ENCODE peak calls at places on chromosomes 3 and 15, in nine cellular contexts. E is cardiac muscle cell; J is suprapubic skin; M is astrocyte of the cerebellum; Q is skeletal muscle cell; D is body of pancreas; H is hepatocyte; Z is CD8-positive, alpha-beta T cell; L is fibroblast of lung. B is an unnamed sample.

GRCh38 chr3:4979401-4980228 is at the start of gene BHLHE40:
- DNase-seq in E (no peak), J (no peak), M (no peak), Q (no peak), D (no peak), H (peak), Z (peak), L (no peak), B (no peak)

GRCh38 chr15:32838338-32838737 is 120.5 kb downstream of the GREM1 start:
- DNase-seq in E (no peak), J (no peak), M (no peak), Q (no peak), D (no peak), H (no peak), Z (no peak), L (no peak), B (no peak)

GRCh38 chr15:80496101-80496500 is 91.9 kb downstream of the ARNT2 start:
- DNase-seq in E (no peak), J (no peak), M (no peak), Q (no peak), D (no peak), H (no peak), Z (no peak), L (no peak), B (no peak)

GRCh38 chr3:86547697-86548096 is 443.3 kb downstream of the VGLL3 start:
- DNase-seq in E (no peak), J (no peak), M (no peak), Q (no peak), D (no peak), H (no peak), Z (no peak), L (no peak), B (no peak)

GRCh38 chr3:24854748-24855147 is 360.1 kb upstream of the THRB start:
- DNase-seq in E (no peak), J (no peak), M (no peak), Q (no peak), D (no peak), H (no peak), Z (no peak), L (no peak), B (no peak)

GRCh38 chr3:188295876-188296275 is 141.9 kb downstream of the LPP start:
- DNase-seq in E (no peak), J (no peak), M (no peak), Q (no peak), D (no peak), H (no peak), Z (no peak), L (no peak), B (no peak)

GRCh38 chr15:66718220-66718988 is 16.4 kb downstream of the SMAD6 start:
- DNase-seq in E (no peak), J (no peak), M (no peak), Q (no peak), D (no peak), H (no peak), Z (no peak), L (no peak), B (no peak)

GRCh38 chr3:5264896-5265770 is 77.6 kb downstream of the EDEM1 start:
- DNase-seq in E (no peak), J (no peak), M (peak), Q (no peak), D (no peak), H (no peak), Z (no peak), L (peak), B (no peak)

GRCh38 chr3:186708983-186709679 is 8.0 kb upstream of the KNG1 start:
- DNase-seq in E (peak), J (no peak), M (no peak), Q (no peak), D (no peak), H (no peak), Z (no peak), L (no peak), B (no peak)

GRCh38 chr3:33699275-33699674 is 18.8 kb downstream of the CLASP2 start:
- DNase-seq in E (no peak), J (no peak), M (no peak), Q (no peak), D (no peak), H (no peak), Z (no peak), L (no peak), B (no peak)

GRCh38 chr3:169173231-169173630 is 490.3 kb downstream of the MECOM start:
- DNase-seq in E (no peak), J (no peak), M (no peak), Q (peak), D (no peak), H (no peak), Z (no peak), L (no peak), B (no peak)

GRCh38 chr3:197216169-197216860 is 82.1 kb downstream of the DLG1 start:
- DNase-seq in E (no peak), J (no peak), M (peak), Q (peak), D (no peak), H (no peak), Z (no peak), L (peak), B (no peak)

GRCh38 chr3:181710581-181711255 is 1.0 kb upstream of the SOX2 start:
- DNase-seq in E (no peak), J (no peak), M (no peak), Q (no peak), D (no peak), H (no peak), Z (no peak), L (peak), B (no peak)

GRCh38 chr15:47897525-47897924 is 180.2 kb downstream of the SEMA6D start:
- DNase-seq in E (no peak), J (no peak), M (no peak), Q (no peak), D (no peak), H (no peak), Z (no peak), L (no peak), B (no peak)

GRCh38 chr15:38275951-38276350 is 23.3 kb downstream of the SPRED1 start:
- DNase-seq in E (no peak), J (no peak), M (no peak), Q (no peak), D (no peak), H (no peak), Z (no peak), L (peak), B (no peak)

GRCh38 chr15:73630030-73630429 is 3.2 kb downstream of the NPTN start:
- DNase-seq in E (no peak), J (no peak), M (no peak), Q (no peak), D (no peak), H (no peak), Z (no peak), L (no peak), B (no peak)

GRCh38 chr3:49119439-49119838 is 1.2 kb downstream of the USP19 start:
- DNase-seq in E (no peak), J (no peak), M (no peak), Q (no peak), D (no peak), H (no peak), Z (no peak), L (peak), B (no peak)

GRCh38 chr3:138389144-138389601 is 40.8 kb downstream of the MRAS start:
- DNase-seq in E (no peak), J (no peak), M (no peak), Q (no peak), D (no peak), H (no peak), Z (no peak), L (peak), B (no peak)

GRCh38 chr3:136929984-136930671 is 27.7 kb upstream of the IL20RB start:
- DNase-seq in E (no peak), J (no peak), M (no peak), Q (peak), D (peak), H (peak), Z (no peak), L (peak), B (no peak)

GRCh38 chr3:129344540-129345220 is 66.0 kb downstream of the HMCES start:
- DNase-seq in E (peak), J (no peak), M (no peak), Q (no peak), D (peak), H (peak), Z (no peak), L (no peak), B (no peak)

GRCh38 chr3:53780171-53780570 is 66.0 kb downstream of the CHDH start:
- DNase-seq in E (no peak), J (no peak), M (no peak), Q (no peak), D (no peak), H (no peak), Z (no peak), L (peak), B (no peak)

GRCh38 chr3:178405456-178405970 is 130.7 kb upstream of the KCNMB2 start:
- DNase-seq in E (no peak), J (no peak), M (peak), Q (no peak), D (no peak), H (no peak), Z (no peak), L (peak), B (no peak)

GRCh38 chr3:64846009-64846408 is 158.2 kb upstream of the ADAMTS9 start:
- DNase-seq in E (no peak), J (no peak), M (no peak), Q (no peak), D (no peak), H (no peak), Z (no peak), L (no peak), B (no peak)

DNA sequence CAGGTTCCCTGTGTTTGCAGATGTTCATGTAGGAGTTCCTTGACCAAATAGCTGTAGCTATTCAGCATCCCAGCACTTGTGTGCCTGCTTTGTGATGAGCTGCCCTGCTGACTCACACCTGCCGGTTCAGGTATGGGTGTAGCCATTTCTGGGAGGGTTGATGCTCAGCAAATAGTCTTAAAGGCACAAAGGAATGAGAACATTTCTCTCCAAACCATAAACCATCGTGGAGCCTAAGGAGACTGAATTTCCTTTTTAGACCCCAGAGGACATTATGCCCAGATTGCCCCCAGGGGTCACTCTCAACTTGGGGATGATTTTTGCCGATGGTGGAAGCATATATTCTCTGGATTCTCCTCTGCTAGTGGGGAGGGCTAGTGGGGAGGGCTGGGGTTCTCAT is 80.6 kb downstream of the ADAMTSL3 start:
- DNase-seq in E (peak), J (no peak), M (no peak), Q (no peak), D (peak), H (no peak), Z (no peak), L (no peak), B (no peak)
- H3K4me3 ChIP-seq in E (no peak), J (no peak), M (no peak), Q (no peak), D (no peak), H (no peak), Z (no peak), L (no peak), B (no peak)

DNA sequence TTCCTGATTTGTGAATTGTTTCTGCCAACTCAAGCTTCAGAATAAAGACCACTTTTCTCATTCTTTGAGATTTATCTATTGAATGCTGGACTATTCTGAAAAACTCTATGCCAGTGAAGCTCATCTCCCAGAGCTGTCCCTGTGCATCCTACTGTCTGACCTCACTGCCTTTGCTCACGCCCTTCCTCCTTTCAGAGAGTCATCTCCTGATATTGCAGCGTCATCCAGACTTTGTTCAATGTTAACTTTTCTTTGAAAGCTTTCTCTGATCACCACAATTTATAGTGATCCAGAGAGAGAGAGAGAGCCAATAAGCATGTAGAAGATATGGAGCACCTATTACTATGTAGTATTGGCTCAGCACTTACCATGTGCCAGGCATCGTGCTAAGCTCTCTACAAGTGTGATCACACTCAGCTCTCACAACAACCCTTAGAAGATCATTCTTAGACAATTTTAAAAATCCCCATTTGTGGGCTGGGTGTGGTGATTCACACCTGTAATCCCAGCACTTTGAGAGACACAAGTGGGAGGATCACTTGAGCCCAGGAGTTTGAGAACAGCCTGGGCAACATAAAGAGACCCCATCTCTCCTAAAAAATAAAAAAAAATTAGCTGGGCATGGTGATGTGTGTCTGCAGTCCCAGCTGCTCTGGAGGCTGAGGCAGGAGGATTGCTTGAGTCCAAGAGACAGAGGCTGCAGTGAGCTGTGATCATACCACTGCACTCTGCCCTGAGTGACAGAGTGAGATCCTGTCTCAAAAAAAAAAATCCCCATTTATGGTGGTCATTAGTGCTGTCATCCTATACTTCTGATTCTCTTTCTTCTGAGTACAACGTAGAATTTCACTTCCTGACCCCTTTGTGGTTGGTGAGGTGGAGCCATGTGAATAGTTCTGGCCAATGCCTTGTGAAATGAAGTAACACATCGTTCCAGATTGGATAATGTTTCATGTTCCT is 30.4 kb upstream of the TLE3 start:
- DNase-seq in E (no peak), J (no peak), M (no peak), Q (no peak), D (no peak), H (no peak), Z (no peak), L (no peak), B (no peak)
- H3K4me3 ChIP-seq in E (no peak), J (no peak), M (no peak), Q (no peak), D (no peak), H (no peak), Z (no peak), L (no peak), B (no peak)

DNA sequence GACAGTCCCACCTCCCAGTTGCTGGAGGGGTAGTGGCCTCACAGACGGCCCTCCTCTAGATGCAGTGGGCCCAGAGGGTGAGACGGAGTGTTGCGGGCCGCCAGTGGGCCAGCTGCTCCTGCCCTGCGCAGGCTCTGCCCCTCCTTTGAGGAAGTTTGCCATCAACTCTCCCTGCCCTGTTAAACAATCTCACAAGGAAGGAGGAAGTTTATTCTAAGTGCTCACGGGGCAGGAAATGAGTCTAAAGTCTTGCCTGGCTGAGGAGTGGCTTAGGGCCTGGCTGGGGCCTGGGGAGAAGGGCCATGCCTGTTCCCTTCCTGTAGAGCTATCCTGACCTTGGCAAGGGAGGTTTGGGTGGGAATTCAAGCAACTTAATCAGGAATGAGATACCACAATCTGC is at the start of gene FAM3D:
- DNase-seq in E (no peak), J (no peak), M (no peak), Q (no peak), D (no peak), H (peak), Z (no peak), L (no peak), B (no peak)
- H3K4me3 ChIP-seq in E (no peak), J (no peak), M (no peak), Q (no peak), D (no peak), H (no peak), Z (no peak), L (no peak), B (no peak)

DNA sequence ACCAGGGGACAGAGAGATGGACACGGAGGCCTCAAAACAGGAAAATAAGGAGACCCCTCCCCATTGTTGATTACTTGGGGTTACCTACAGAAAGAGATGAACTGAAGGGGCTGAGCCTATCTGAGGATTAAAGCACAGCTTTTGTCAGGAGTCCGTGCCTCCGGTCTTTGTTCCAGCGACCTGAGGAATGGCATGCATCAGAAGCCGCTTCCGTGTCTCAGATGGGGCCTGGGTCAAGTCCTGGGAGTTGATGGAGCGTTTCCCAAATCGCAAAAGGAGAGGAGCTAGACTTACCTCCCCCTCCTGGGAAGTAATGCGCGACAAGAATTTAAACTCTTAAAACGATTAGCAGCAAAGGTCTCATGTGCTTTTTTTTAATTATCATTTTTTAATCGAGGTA is 1.0 kb upstream of the ALDH1A3 start:
- DNase-seq in E (no peak), J (no peak), M (no peak), Q (no peak), D (no peak), H (no peak), Z (no peak), L (no peak), B (no peak)
- H3K4me3 ChIP-seq in E (peak), J (peak), M (peak), Q (peak), D (no peak), H (no peak), Z (no peak), L (no peak), B (peak)

GRCh38 chr15:77819841-77820728 is 187.4 kb upstream of the LINGO1 start:
- DNase-seq in E (peak), J (no peak), M (no peak), Q (no peak), D (peak), H (peak), Z (no peak), L (peak), B (no peak)
- H3K4me3 ChIP-seq in E (peak), J (peak), M (no peak), Q (no peak), D (no peak), H (peak), Z (no peak), L (no peak), B (peak)

GRCh38 chr15:84604804-84605203 is 4.0 kb downstream of the ZSCAN2 start:
- DNase-seq in E (no peak), J (no peak), M (no peak), Q (no peak), D (no peak), H (no peak), Z (peak), L (peak), B (no peak)
- H3K4me3 ChIP-seq in E (no peak), J (no peak), M (no peak), Q (no peak), D (no peak), H (no peak), Z (no peak), L (no peak), B (no peak)

DNA sequence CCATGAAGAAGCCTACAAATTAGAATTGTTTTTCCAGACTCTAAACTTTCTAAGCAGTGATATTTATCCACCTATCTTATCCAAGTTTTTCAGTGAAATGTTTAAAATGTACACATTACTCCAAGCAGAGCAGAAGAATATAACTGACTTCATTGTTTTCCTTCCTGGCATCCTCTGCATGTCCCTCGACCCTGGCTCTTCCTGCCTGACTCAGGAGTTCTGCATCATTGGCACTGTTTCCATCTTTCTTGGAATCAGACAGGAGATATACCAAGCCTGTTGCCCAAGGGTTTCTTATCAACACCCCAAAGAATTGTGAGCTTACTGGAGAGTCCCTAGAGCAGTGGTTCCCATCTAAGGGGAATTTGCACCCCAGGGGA is 401.5 kb upstream of the PROK2 start:
- DNase-seq in E (no peak), J (no peak), M (no peak), Q (peak), D (no peak), H (no peak), Z (no peak), L (peak), B (no peak)
- H3K4me3 ChIP-seq in E (no peak), J (no peak), M (no peak), Q (no peak), D (no peak), H (no peak), Z (no peak), L (no peak), B (no peak)

GRCh38 chr3:127135241-127136023 is 57.5 kb upstream of the PRR23E start:
- DNase-seq in E (peak), J (no peak), M (no peak), Q (no peak), D (peak), H (peak), Z (no peak), L (peak), B (no peak)
- H3K4me3 ChIP-seq in E (peak), J (peak), M (no peak), Q (no peak), D (no peak), H (no peak), Z (no peak), L (no peak), B (no peak)

B was measured in SK-N-MC.